ENCODE peak calls at places on chromosomes 11 and 22, in five cellular contexts. S is suprapubic skin, O is colonic mucosa, G is neural progenitor cell, I is body of pancreas. Q is an unnamed sample.

GRCh38 chr11:9344046-9344680 is 29.8 kb upstream of the TMEM41B start:
- DNase-seq in G (peak), O (no peak), S (no peak), I (no peak), Q (no peak)

GRCh38 chr11:57982763-57983162 is 40.9 kb upstream of the OR9Q1 start:
- DNase-seq in S (no peak), I (no peak), G (peak), O (no peak), Q (no peak)

GRCh38 chr11:13287026-13287425 is 9.4 kb downstream of the BMAL1 start:
- DNase-seq in I (no peak), S (no peak), O (no peak), G (no peak), Q (no peak)

GRCh38 chr11:58832246-58832645 is 12.3 kb downstream of the GLYATL2 start:
- DNase-seq in I (no peak), G (no peak), O (peak), S (no peak), Q (peak)

GRCh38 chr11:66082936-66083698 is 13.0 kb downstream of the PACS1 start:
- DNase-seq in S (no peak), O (no peak), G (no peak), I (peak), Q (no peak)

GRCh38 chr11:86816251-86816726 is 15.9 kb downstream of the PRSS23 start:
- DNase-seq in O (no peak), I (no peak), G (no peak), S (no peak), Q (no peak)

GRCh38 chr11:1557904-1558831 is 13.9 kb downstream of the DUSP8 start:
- DNase-seq in S (no peak), O (peak), G (no peak), I (peak), Q (peak)

GRCh38 chr11:107624983-107625779 is 34.2 kb downstream of the ELMOD1 start:
- DNase-seq in G (no peak), I (no peak), S (no peak), O (no peak), Q (no peak)

GRCh38 chr11:30147293-30147692 is 83.5 kb upstream of the FSHB start:
- DNase-seq in I (no peak), G (no peak), O (no peak), S (no peak), Q (no peak)

GRCh38 chr22:30749272-30749671 is 54.6 kb downstream of the OSBP2 start:
- DNase-seq in G (no peak), O (no peak), I (no peak), S (no peak), Q (no peak)

GRCh38 chr22:30238661-30239420 is 7.7 kb downstream of the LIF start:
- DNase-seq in S (no peak), G (no peak), O (peak), I (no peak), Q (no peak)

GRCh38 chr11:112507281-112507680 is 246.6 kb upstream of the PLET1 start:
- DNase-seq in I (no peak), S (no peak), G (peak), O (no peak), Q (no peak)

GRCh38 chr11:63897459-63898156 is 19.4 kb downstream of the RCOR2 start:
- DNase-seq in I (no peak), O (no peak), G (no peak), S (no peak), Q (no peak)

GRCh38 chr11:69892986-69893555 is 73.9 kb upstream of the FGF3 start:
- DNase-seq in O (peak), G (no peak), I (no peak), S (no peak), Q (no peak)

GRCh38 chr11:95917188-95918036 is 6.5 kb downstream of the MTMR2 start:
- DNase-seq in S (no peak), O (no peak), I (no peak), G (no peak), Q (peak)

GRCh38 chr11:7612661-7613393 is 60.5 kb downstream of the CYB5R2 start:
- DNase-seq in G (peak), O (no peak), S (no peak), I (no peak), Q (no peak)

GRCh38 chr11:10857604-10858504 is at the start of gene ZBED5:
- DNase-seq in O (peak), G (peak), I (peak), S (peak), Q (peak)

GRCh38 chr11:118437046-118437735 is 899 bp downstream of the KMT2A start:
- DNase-seq in S (no peak), O (peak), G (peak), I (peak), Q (peak)

GRCh38 chr22:43152355-43153071 is 1.2 kb downstream of the TSPO start:
- DNase-seq in O (peak), S (peak), I (peak), G (no peak), Q (peak)

GRCh38 chr11:7524831-7525230 is 11.0 kb downstream of the PPFIBP2 start:
- DNase-seq in I (no peak), O (no peak), S (no peak), G (peak), Q (no peak)

GRCh38 chr11:111091341-111091740 is 154.2 kb upstream of the POU2AF2 start:
- DNase-seq in I (no peak), G (no peak), O (no peak), S (no peak), Q (no peak)

GRCh38 chr11:94715225-94715624 is 52.9 kb upstream of the AMOTL1 start:
- DNase-seq in O (no peak), S (no peak), G (no peak), I (no peak), Q (no peak)

GRCh38 chr11:108027057-108027456 is 18.4 kb downstream of the CUL5 start:
- DNase-seq in I (no peak), G (no peak), O (no peak), S (no peak), Q (no peak)

GRCh38 chr11:68839953-68840641 is 1.6 kb downstream of the CPT1A start:
- DNase-seq in S (no peak), O (peak), G (peak), I (no peak), Q (peak)

GRCh38 chr11:112013501-112014164 is 11.6 kb upstream of the DLAT start:
- DNase-seq in S (no peak), I (no peak), G (no peak), O (no peak), Q (peak)

GRCh38 chr11:78000193-78000592 is 5.7 kb upstream of the INTS4 start:
- DNase-seq in O (peak), G (peak), S (no peak), I (peak), Q (peak)

GRCh38 chr11:79437981-79438630 is 2.7 kb downstream of the TENM4 start:
- DNase-seq in I (no peak), S (peak), O (peak), G (peak), Q (peak)

GRCh38 chr11:112336356-112336886 is 75.8 kb upstream of the PLET1 start:
- DNase-seq in O (no peak), I (no peak), G (no peak), S (no peak), Q (no peak)

GRCh38 chr11:18775492-18776292 is 15.9 kb downstream of the PTPN5 start:
- DNase-seq in G (peak), I (peak), O (peak), S (no peak), Q (peak)

GRCh38 chr22:25777870-25778269 is 35.9 kb downstream of the MYO18B start:
- DNase-seq in G (peak), S (no peak), I (no peak), O (peak), Q (peak)

GRCh38 chr11:128361451-128362020 is 225.8 kb downstream of the ETS1 start:
- DNase-seq in G (no peak), I (no peak), O (no peak), S (no peak), Q (no peak)

GRCh38 chr11:69563946-69564780 is 76.8 kb upstream of the CCND1 start:
- DNase-seq in I (no peak), O (no peak), G (no peak), S (peak), Q (no peak)

GRCh38 chr11:64885367-64886286 is 7.2 kb upstream of the EHD1 start:
- DNase-seq in I (no peak), S (no peak), O (peak), G (no peak), Q (peak)

GRCh38 chr22:50274311-50274710 is 4.1 kb upstream of the MAPK11 start:
- DNase-seq in S (no peak), G (peak), O (no peak), I (peak), Q (peak)

GRCh38 chr11:45266693-45267451 is 19.3 kb downstream of the SYT13 start:
- DNase-seq in I (no peak), S (no peak), G (peak), O (peak), Q (no peak)

GRCh38 chr11:36151933-36152580 is 137.2 kb downstream of the COMMD9 start:
- DNase-seq in O (no peak), G (no peak), I (no peak), S (no peak), Q (no peak)

GRCh38 chr11:85619497-85619896 is 7.6 kb downstream of the DLG2 start:
- DNase-seq in S (no peak), G (no peak), O (no peak), I (no peak), Q (no peak)

GRCh38 chr11:68282141-68282860 is 10.5 kb upstream of the C11orf24 start:
- DNase-seq in I (no peak), G (no peak), O (no peak), S (no peak), Q (peak)

GRCh38 chr11:66443602-66444001 is 5.0 kb upstream of the MRPL11 start:
- DNase-seq in G (no peak), S (no peak), I (no peak), O (no peak), Q (peak)

DNA sequence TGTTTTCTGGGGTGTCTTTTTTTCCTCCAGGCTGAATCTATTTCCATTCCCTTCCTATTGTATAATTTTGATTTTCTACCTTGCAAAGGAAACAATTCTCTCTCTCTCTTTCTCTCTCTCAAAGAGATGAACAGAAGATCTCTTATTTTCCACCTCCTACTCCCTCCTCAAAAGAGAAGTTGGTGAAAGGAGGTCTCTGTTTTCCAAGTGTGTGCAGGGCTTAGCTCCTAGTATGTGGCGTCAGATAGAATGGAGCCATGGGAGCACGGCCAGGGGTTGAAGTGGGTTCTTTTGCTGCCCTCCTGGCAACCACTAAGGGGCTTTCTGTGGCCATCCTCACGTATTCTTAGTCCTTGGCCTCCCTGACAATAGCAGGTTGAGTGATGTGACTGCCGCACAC is 480 bp downstream of the TRIM34 start:
- DNase-seq in I (no peak), O (no peak), S (no peak), G (no peak), Q (no peak)
- H3K27ac ChIP-seq in I (peak), O (peak), S (peak), G (no peak), Q (no peak)

GRCh38 chr22:38685761-38686160 is 4.0 kb downstream of the TOMM22 start:
- DNase-seq in O (no peak), I (no peak), G (no peak), S (no peak), Q (no peak)

DNA sequence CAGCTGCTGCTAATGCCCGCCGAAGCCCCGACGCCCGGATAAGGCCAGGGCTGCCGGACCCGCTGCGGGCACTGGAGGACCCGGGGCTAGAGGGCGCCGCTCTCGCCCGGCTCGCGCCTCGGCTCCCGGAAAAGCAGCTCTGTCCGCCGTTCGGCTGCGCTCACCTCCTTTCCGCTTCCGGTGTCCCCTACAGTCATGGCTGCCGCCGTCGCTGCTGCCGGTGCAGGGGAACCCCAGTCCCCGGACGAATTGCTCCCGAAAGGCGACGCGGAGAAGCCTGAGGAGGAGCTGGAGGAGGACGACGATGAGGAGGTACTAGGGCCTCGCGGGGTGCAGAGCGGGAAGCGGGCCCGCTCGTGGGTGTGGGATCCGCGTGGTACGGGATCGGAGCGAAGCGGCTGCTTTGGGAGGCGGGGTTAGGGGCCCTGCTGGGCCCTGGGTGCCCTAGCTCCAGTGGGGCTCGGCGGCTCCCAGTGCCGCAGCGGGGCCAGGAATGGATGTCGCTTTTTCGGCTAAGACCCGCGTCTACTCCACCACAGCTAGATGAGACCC is at the start of gene TOMM22:
- DNase-seq in I (peak), O (peak), S (peak), G (peak), Q (peak)
- TF ChIP-seq CTCF in I (peak), O (peak), S (no peak), G (peak), Q (peak)

DNA sequence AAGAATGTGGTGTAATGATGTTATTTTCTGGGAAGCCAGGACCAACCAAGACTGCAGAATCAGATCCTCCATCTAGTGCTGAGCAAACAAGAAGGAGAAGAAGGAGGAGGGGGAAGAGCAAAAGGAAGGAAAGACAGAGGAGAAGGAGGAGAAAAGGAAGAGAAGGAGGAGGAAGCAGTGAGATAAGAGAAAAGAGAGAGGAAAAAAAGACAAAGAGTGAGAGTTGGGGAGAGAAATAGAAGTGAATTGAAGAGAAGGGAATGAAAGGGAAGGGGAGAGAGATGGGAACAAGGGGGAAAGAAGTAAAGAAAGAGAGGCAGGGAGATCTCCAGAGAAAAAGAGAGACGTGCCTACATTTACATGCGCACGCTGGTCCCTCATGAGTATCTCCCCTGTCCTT is 153.5 kb downstream of the MN1 start:
- DNase-seq in O (no peak), I (no peak), G (no peak), S (no peak), Q (no peak)
- H3K27ac ChIP-seq in O (no peak), I (no peak), G (no peak), S (no peak), Q (no peak)

GRCh38 chr11:62593434-62594044 is 2.2 kb upstream of the TUT1 start:
- DNase-seq in I (peak), G (peak), S (peak), O (peak), Q (peak)
- TF ChIP-seq CTCF in I (peak), G (peak), S (peak), O (peak), Q (peak)

GRCh38 chr11:20020716-20021115 is 139.6 kb downstream of the DBX1 start:
- DNase-seq in G (no peak), I (no peak), S (no peak), O (no peak), Q (no peak)

GRCh38 chr11:20020198-20020597 is 140.1 kb downstream of the DBX1 start:
- DNase-seq in G (no peak), I (no peak), S (no peak), O (no peak), Q (no peak)

GRCh38 chr11:20021771-20022362 is 138.4 kb downstream of the DBX1 start:
- DNase-seq in O (no peak), S (no peak), I (no peak), G (peak), Q (no peak)

GRCh38 chr11:20022363-20023081 is 137.8 kb downstream of the DBX1 start:
- DNase-seq in G (peak), I (peak), S (no peak), O (no peak), Q (no peak)

DNA sequence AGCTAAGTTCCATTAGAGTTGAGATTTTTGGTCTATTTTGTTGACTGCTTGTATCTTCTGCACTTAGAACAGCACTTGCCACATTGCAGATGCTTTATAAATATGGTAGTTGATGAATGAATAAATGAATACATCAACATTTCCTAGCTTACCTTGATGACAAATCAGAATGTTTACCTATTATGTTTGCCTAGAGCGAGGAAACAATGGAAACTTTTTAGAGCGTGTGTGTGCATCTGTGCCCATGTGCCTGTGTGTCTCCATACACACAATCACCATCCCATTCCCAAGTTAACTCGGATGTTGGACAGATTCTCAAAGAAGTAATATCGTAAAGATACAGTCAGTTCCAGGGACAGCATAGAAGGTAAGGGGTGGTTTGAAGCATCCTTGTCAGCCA is 139.1 kb downstream of the DBX1 start:
- DNase-seq in G (no peak), O (no peak), I (no peak), S (no peak), Q (no peak)
- H3K27ac ChIP-seq in G (peak), O (no peak), I (no peak), S (no peak), Q (peak)

Q was measured in RWPE1.